ENCODE peak calls at places on chromosomes 4 and X, in seven cellular contexts. C is brain microvascular endothelial cell, J is endodermal cell, K is cardiac muscle cell, A is GM13977, B is RWPE1, N is PC-3. I is an unnamed sample.

GRCh38 chrX:29466441-29466840 is 748.9 kb upstream of the MAGEB2 start:
- DNase-seq in J (no peak), N (no peak), C (no peak), K (peak), A (no peak), B (no peak), I (no peak)

GRCh38 chr4:1002131-1002630 is 9.0 kb upstream of the SLC26A1 start:
- DNase-seq in B (no peak), N (no peak), A (no peak), K (peak), J (peak), C (no peak), I (no peak)

GRCh38 chr4:147488551-147488950 is 7.7 kb downstream of the EDNRA start:
- DNase-seq in N (no peak), A (no peak), J (no peak), B (no peak), K (no peak), C (no peak), I (no peak)

GRCh38 chr4:141955696-141956095 is 319.3 kb downstream of the IL15 start:
- DNase-seq in B (no peak), J (no peak), N (no peak), A (no peak), C (no peak), K (no peak), I (no peak)

GRCh38 chr4:119103263-119103662 is 32.4 kb upstream of the MYOZ2 start:
- DNase-seq in N (peak), B (peak), K (peak), C (peak), J (no peak), A (no peak), I (peak)

GRCh38 chr4:163344147-163345050 is 707 bp downstream of the NPY5R start:
- DNase-seq in K (peak), B (no peak), N (no peak), A (no peak), C (no peak), J (peak), I (peak)

GRCh38 chr4:112214397-112215264 is 17.0 kb upstream of the AP1AR start:
- DNase-seq in J (no peak), B (peak), N (peak), A (no peak), C (no peak), K (peak), I (no peak)

GRCh38 chr4:89134775-89135319 is 23.5 kb downstream of the TIGD2 start:
- DNase-seq in J (no peak), B (peak), K (peak), A (no peak), C (peak), N (no peak), I (no peak)

GRCh38 chrX:65587616-65588526 is 53.3 kb upstream of the LAS1L start:
- DNase-seq in K (peak), B (peak), A (no peak), J (no peak), N (peak), C (peak), I (peak)

GRCh38 chr4:57652765-57653164 is 542.6 kb upstream of the IGFBP7 start:
- DNase-seq in N (no peak), C (no peak), K (no peak), A (no peak), J (no peak), B (no peak), I (no peak)

GRCh38 chr4:113534698-113535097 is 226.8 kb downstream of the CAMK2D start:
- DNase-seq in B (no peak), J (no peak), A (no peak), K (peak), N (no peak), C (no peak), I (no peak)

GRCh38 chrX:101163166-101163565 is 56.4 kb upstream of the DRP2 start:
- DNase-seq in B (no peak), A (no peak), N (no peak), J (no peak), C (no peak), K (no peak), I (no peak)

GRCh38 chr4:6121941-6122340 is 78.4 kb downstream of the JAKMIP1 start:
- DNase-seq in B (no peak), A (no peak), N (no peak), J (no peak), C (no peak), K (no peak), I (no peak)

GRCh38 chr4:111323496-111323895 is 700.6 kb upstream of the PITX2 start:
- DNase-seq in B (no peak), C (peak), K (peak), A (no peak), N (peak), J (no peak), I (no peak)

GRCh38 chrX:129653985-129654651 is 638 bp downstream of the APLN start:
- DNase-seq in A (no peak), C (no peak), B (no peak), K (no peak), N (peak), J (peak), I (peak)

GRCh38 chr4:173182403-173182802 is 13.8 kb downstream of the GALNT7 start:
- DNase-seq in J (no peak), A (no peak), K (peak), B (peak), C (peak), N (peak), I (peak)

GRCh38 chrX:69136546-69137331 is 28.5 kb downstream of the PJA1 start:
- DNase-seq in N (no peak), C (no peak), K (peak), J (peak), B (no peak), A (no peak), I (no peak)

GRCh38 chr4:54660591-54660990 is 2.8 kb downstream of the KIT start:
- DNase-seq in A (no peak), N (no peak), B (no peak), C (no peak), K (no peak), J (no peak), I (no peak)

GRCh38 chrX:34578237-34578636 is 78.8 kb downstream of the TMEM47 start:
- DNase-seq in K (peak), A (no peak), B (no peak), C (peak), J (no peak), N (peak), I (peak)

GRCh38 chr4:81405900-81406401 is 65.8 kb downstream of the RASGEF1B start:
- DNase-seq in C (peak), N (peak), J (no peak), B (peak), A (peak), K (peak), I (peak)

GRCh38 chr4:184978211-184978610 is 40.1 kb upstream of the HELT start:
- DNase-seq in A (no peak), N (no peak), B (no peak), C (no peak), K (peak), J (no peak), I (no peak)

GRCh38 chr4:101315786-101316185 is 31.5 kb downstream of the PPP3CA start:
- DNase-seq in N (no peak), J (no peak), A (no peak), C (no peak), B (no peak), K (no peak), I (no peak)

GRCh38 chr4:156901871-156902270 is 69.7 kb downstream of the PDGFC start:
- DNase-seq in B (no peak), C (no peak), J (no peak), N (peak), K (no peak), A (no peak), I (no peak)

GRCh38 chr4:151692821-151693504 is 67.8 kb downstream of the GATB start:
- DNase-seq in C (no peak), A (no peak), B (no peak), N (no peak), K (no peak), J (no peak), I (no peak)

DNA sequence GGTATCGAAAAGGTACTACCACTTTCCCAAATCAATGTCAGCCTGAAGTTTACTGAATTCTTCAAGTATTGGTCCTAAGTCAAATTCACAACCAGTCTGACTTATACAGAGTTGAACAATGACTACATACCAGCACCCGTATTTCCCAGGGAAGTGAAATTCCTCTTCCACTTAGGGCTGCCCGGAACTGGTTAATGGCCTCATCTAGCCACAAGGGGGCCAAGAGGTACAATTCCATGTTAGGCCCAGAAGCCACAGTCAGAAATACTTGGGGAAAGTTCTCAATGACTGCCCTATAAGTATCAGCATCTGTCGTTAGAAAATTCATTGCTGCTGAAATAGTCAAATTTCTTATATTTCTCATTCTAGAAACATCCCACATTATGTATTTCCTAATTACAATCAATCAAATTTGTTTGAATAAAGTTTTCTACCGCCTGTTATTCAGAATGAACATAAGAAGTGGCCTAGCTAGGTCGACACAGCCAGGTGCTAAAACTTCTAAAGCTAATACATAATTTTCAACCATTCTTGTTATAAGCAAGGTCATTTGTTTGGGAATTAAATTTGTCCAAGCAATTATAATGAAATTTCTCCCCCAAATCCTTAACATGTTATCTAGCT is 5.6 kb upstream of the PCDH7 start:
- DNase-seq in J (peak), B (peak), A (peak), N (peak), C (peak), K (peak), I (peak)
- TF ChIP-seq CTCF in J (peak), B (peak), A (peak), N (peak), C (peak), K (peak), I (peak)

DNA sequence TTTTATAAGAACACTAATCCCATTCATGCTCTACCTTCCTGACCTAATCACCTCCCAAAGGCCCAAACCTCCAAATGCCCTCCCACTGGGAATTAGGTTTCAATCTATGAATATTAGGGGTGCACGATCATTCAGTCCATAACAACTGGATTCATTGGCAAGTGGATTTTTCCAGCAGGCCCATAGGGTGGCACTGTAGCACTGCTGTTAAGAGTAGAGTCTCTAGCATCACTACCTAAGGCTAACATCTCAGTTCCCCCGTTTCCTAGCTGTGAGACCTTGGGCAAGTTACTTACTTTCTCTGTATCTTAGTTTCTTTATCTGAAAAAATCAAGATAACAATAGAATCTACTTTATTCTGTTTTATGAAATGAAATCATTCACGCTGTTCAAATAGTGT is 315.8 kb downstream of the STIM2 start:
- DNase-seq in N (peak), B (peak), A (no peak), K (peak), C (no peak), J (peak), I (peak)
- TF ChIP-seq CTCF in N (peak), B (no peak), A (peak), K (peak), C (no peak), J (peak), I (no peak)

DNA sequence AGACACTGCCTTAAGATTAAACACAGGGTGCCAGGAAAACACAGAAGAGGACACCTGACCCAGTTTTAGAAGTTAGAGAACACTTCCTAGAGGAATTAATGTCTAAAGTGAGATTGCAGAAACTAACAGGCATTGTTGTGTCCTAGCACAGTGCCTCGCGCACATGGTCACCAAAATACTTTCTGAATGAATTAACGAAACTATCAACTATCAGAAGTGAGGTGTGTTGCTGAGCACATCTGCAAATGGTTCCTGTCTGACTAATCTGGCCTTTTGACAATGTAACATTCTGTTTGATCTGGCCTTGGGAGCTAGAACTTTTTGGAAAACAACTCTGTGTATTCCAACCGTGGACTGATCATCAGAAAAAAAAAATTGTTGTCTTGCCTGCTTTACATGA is 556.8 kb upstream of the LCORL start:
- DNase-seq in B (no peak), A (no peak), C (no peak), N (no peak), J (no peak), K (no peak), I (no peak)
- TF ChIP-seq CTCF in B (no peak), A (no peak), C (no peak), N (no peak), J (no peak), K (no peak), I (no peak)

DNA sequence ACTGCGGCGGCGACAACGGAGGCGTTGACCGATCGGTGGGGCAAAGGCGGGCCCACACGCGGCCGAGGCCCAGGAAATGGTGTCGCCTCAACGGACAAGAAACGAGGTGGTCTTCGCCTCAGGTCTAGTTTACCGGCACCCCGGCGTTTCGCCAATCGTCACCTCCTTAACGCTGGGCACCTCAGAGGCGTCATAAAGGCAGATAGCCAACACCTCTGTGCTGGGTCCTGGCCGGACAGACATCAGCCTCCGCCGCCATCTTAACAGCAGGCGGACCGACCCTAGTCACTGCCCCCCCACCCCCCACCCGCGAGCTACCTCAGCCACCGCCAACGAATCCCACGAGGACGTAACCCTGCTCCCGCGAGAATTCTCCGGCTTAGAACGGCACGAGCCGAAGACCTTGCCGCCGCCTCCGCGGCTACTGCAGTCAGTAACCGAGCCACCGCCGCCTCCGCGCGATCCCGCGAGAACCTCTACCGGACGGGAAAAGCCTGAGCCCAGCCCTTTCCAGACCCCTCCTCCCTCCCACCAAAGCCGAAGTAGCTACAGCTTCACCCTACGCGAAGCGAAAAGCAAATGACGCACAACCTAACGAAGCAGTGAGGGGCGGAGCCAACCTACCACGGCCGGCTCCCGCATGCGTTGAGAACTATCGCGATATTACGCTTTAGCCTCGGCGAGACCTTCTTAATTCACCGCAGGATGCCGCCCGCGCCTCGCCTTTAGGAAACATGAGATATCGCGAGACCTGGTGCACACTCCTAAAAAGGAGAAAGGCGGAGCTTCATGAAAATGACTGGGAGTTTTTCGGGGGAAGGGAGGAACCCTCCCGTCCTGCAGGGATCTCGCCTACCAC is 2.7 kb downstream of the HUWE1 start:
- DNase-seq in J (peak), A (peak), N (peak), K (peak), B (peak), C (peak), I (peak)
- TF ChIP-seq CTCF in J (no peak), A (no peak), N (no peak), K (no peak), B (no peak), C (no peak), I (no peak)

I was measured in Calu3.